ENCODE peak calls at places on chromosomes 7 and 10, in eight cellular contexts. J, K, E, G, F, T, L and R are unnamed samples.
A peak's percentile ranks its signal among the peaks of the same experiment; 100 is the strongest.

GRCh38 chr7:158567153-158567603 is 20.4 kb downstream of the PTPRN2 start:
- DNase-seq in J (no peak), K (no peak), E (no peak), G (no peak), F (no peak), T (no peak), L (no peak), R (no peak)

GRCh38 chr7:27617651-27618381 is 44.9 kb downstream of the HIBADH start:
- DNase-seq in J (no peak), K (no peak), E (no peak), G (no peak), F (no peak), T (no peak), L (no peak), R (no peak)

GRCh38 chr10:102119417-102120141 is 589 bp downstream of the LDB1 start:
- DNase-seq in J (no peak), K (no peak), E (peak; percentile 90), G (peak; percentile 66), F (peak; percentile 64), T (peak; percentile 69), L (peak; percentile 69), R (peak; percentile 80)

GRCh38 chr10:90817173-90817889 is 40.5 kb downstream of the HTR7 start:
- DNase-seq in J (no peak), K (no peak), E (no peak), G (no peak), F (peak; percentile 84), T (no peak), L (no peak), R (peak; percentile 22)

GRCh38 chr10:21993360-21994001 is 10.0 kb downstream of the DNAJC1 start:
- DNase-seq in J (no peak), K (no peak), E (no peak), G (no peak), F (no peak), T (peak; percentile 51), L (no peak), R (peak; percentile 90)

GRCh38 chr10:105691811-105692210 is 1050.7 kb downstream of the SORCS3 start:
- DNase-seq in J (no peak), K (no peak), E (no peak), G (no peak), F (no peak), T (no peak), L (no peak), R (no peak)

GRCh38 chr10:132062181-132062515 is 3.6 kb upstream of the JAKMIP3 start:
- DNase-seq in J (no peak), K (no peak), E (no peak), G (no peak), F (no peak), T (no peak), L (no peak), R (no peak)

GRCh38 chr7:149833495-149834130 is 4.6 kb upstream of the ZNF862 start:
- DNase-seq in J (no peak), K (no peak), E (no peak), G (no peak), F (no peak), T (no peak), L (no peak), R (no peak)

GRCh38 chr7:10181996-10182395 is 791.7 kb upstream of the PHF14 start:
- DNase-seq in J (no peak), K (no peak), E (no peak), G (no peak), F (no peak), T (no peak), L (no peak), R (no peak)

GRCh38 chr7:22666732-22667131 is 60.3 kb upstream of the IL6 start:
- DNase-seq in J (no peak), K (no peak), E (no peak), G (peak; percentile 50), F (no peak), T (peak; percentile 65), L (no peak), R (no peak)

GRCh38 chr10:42734537-42734936 is 48.1 kb upstream of the BMS1 start:
- DNase-seq in J (no peak), K (no peak), E (no peak), G (no peak), F (no peak), T (no peak), L (peak; percentile 9), R (peak; percentile 13)